ENCODE peak calls at places on chromosome 20, in seven cellular contexts. Z is A549, J is stomach, I is esophagus muscularis mucosa, R is ovary, X is SK-N-SH, T is suprapubic skin. S is an unnamed sample.
A peak's percentile ranks its signal among the peaks of the same experiment; 100 is the strongest.

GRCh38 chr20:62892348-62893304 is 31.0 kb upstream of the TCFL5 start:
- DNase-seq in Z (no peak), J (no peak), I (no peak), R (no peak), X (no peak), T (no peak), S (no peak)

GRCh38 chr20:39195495-39196129 is 233.5 kb downstream of the DHX35 start:
- DNase-seq in Z (no peak), J (no peak), I (no peak), R (no peak), X (peak; percentile 44), T (no peak), S (no peak)

GRCh38 chr20:38950254-38950653 is 11.9 kb upstream of the DHX35 start:
- DNase-seq in Z (no peak), J (no peak), I (no peak), R (no peak), X (no peak), T (no peak), S (no peak)

GRCh38 chr20:6295026-6295425 is 172.2 kb upstream of the FERMT1 start:
- DNase-seq in Z (no peak), J (no peak), I (no peak), R (no peak), X (no peak), T (no peak), S (no peak)

GRCh38 chr20:20237093-20237959 is 130.6 kb upstream of the INSM1 start:
- DNase-seq in Z (peak; percentile 76), J (peak; percentile 36), I (peak; percentile 91), R (no peak), X (peak; percentile 71), T (no peak), S (peak; percentile 46)

GRCh38 chr20:16400249-16400648 is 173.0 kb downstream of the KIF16B start:
- DNase-seq in Z (no peak), J (no peak), I (peak; percentile 10), R (no peak), X (no peak), T (no peak), S (no peak)

GRCh38 chr20:8127553-8128255 is 4.4 kb upstream of the PLCB1 start:
- DNase-seq in Z (no peak), J (no peak), I (no peak), R (no peak), X (no peak), T (no peak), S (no peak)

GRCh38 chr20:7161690-7162089 is 394.2 kb downstream of the BMP2 start:
- DNase-seq in Z (no peak), J (no peak), I (no peak), R (no peak), X (peak; percentile 11), T (no peak), S (peak; percentile 10)

GRCh38 chr20:61120595-61121515 is 131.2 kb upstream of the CDH4 start:
- DNase-seq in Z (no peak), J (no peak), I (no peak), R (no peak), X (no peak), T (no peak), S (no peak)

GRCh38 chr20:1631309-1632227 is 11.8 kb upstream of the SIRPB1 start:
- DNase-seq in Z (no peak), J (no peak), I (peak; percentile 90), R (no peak), X (no peak), T (no peak), S (no peak)
- H3K27ac ChIP-seq in Z (no peak overlapping the region), J (no peak overlapping the region), I (no peak overlapping the region), R (no peak overlapping the region), X (no peak overlapping the region), T (no peak overlapping the region), S (no peak overlapping the region)

DNA sequence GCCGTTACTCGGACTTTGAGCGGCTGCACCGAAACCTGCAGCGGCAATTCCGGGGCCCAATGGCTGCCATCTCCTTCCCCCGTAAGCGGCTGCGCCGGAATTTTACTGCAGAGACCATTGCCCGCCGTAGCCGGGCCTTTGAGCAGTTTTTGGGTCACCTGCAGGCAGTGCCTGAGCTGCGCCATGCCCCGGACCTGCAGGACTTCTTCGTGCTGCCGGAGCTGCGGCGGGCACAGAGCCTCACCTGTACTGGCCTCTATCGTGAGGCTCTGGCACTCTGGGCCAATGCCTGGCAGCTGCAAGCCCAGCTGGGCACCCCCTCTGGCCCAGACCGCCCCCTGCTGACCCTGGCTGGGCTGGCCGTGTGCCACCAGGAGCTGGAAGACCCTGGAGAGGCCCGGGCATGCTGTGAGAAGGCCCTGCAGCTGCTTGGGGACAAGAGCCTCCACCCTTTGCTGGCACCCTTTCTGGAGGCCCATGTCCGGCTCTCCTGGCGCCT is 7.2 kb downstream of the SNX21 start:
- DNase-seq in Z (no peak), J (no peak), I (no peak), R (no peak), X (no peak), T (no peak), S (no peak)
- TF ChIP-seq EP300 in Z (no peak), J (no peak), I (no peak), R (no peak), X (no peak), T (no peak), S (no peak)

GRCh38 chr20:32997431-32997830 is 6.8 kb downstream of the SUN5 start:
- DNase-seq in Z (no peak), J (no peak), I (no peak), R (no peak), X (no peak), T (no peak), S (no peak)

GRCh38 chr20:32993484-32994050 is 10.7 kb downstream of the SUN5 start:
- DNase-seq in Z (no peak), J (no peak), I (no peak), R (no peak), X (no peak), T (no peak), S (no peak)

GRCh38 chr20:32992015-32992641 is 12.1 kb downstream of the SUN5 start:
- DNase-seq in Z (no peak), J (no peak), I (no peak), R (no peak), X (no peak), T (no peak), S (no peak)

GRCh38 chr20:32999603-33000250 is 4.5 kb downstream of the SUN5 start:
- DNase-seq in Z (no peak), J (no peak), I (no peak), R (no peak), X (no peak), T (no peak), S (no peak)

GRCh38 chr20:32995802-32996201 is 8.4 kb downstream of the SUN5 start:
- DNase-seq in Z (no peak), J (no peak), I (no peak), R (no peak), X (no peak), T (no peak), S (no peak)
- TF ChIP-seq CTCF in Z (no peak), J (no peak), I (no peak), R (no peak), X (no peak), T (no peak), S (no peak)

GRCh38 chr20:50802289-50802688 is 7.4 kb downstream of the BCAS4 start:
- DNase-seq in Z (no peak), J (no peak), I (no peak), R (no peak), X (no peak), T (no peak), S (no peak)

GRCh38 chr20:50801747-50802125 is 6.9 kb downstream of the BCAS4 start:
- DNase-seq in Z (no peak), J (no peak), I (no peak), R (no peak), X (no peak), T (no peak), S (no peak)

GRCh38 chr20:50806126-50806768 is 11.4 kb downstream of the BCAS4 start:
- DNase-seq in Z (no peak), J (no peak), I (no peak), R (no peak), X (no peak), T (no peak), S (no peak)

GRCh38 chr20:50805349-50805684 is 10.5 kb downstream of the BCAS4 start:
- DNase-seq in Z (no peak), J (no peak), I (no peak), R (no peak), X (no peak), T (no peak), S (no peak)

GRCh38 chr20:50804453-50805348 is 9.8 kb downstream of the BCAS4 start:
- DNase-seq in Z (no peak), J (no peak), I (no peak), R (no peak), X (no peak), T (no peak), S (no peak)
- H3K27ac ChIP-seq in Z (no peak overlapping the region), J (no peak overlapping the region), I (no peak overlapping the region), R (no peak overlapping the region), X (no peak overlapping the region), T (no peak overlapping the region), S (no peak overlapping the region)

DNA sequence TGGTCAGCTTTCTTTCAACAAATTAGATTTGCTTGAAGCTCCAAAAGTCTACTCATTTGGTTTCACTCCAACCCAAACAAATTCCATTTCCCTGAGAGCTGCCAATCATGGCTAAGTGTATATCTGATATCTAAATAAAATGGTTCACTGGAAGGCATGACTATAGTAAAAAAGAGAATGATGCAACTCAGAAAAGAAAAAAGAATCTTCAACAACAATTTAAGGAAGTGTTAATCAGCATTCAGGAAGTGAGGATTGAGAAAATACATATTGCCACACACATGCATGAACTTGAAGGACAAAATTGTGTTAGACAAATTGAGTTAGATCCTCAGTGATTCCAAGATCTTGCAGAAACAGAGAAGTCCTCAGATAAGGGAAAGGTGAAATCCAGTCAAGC is 972.9 kb upstream of the FLRT3 start:
- DNase-seq in Z (no peak), J (no peak), I (no peak), R (no peak), X (no peak), T (no peak), S (no peak)
- TF ChIP-seq EP300 in Z (no peak), J (no peak), I (no peak), R (no peak), X (no peak), T (no peak), S (no peak)

GRCh38 chr20:51318058-51318960 is 224.2 kb downstream of the NFATC2 start:
- DNase-seq in Z (peak; percentile 32), J (peak; percentile 60), I (no peak), R (no peak), X (peak; percentile 78), T (no peak), S (peak; percentile 84)
- TF ChIP-seq CTCF in Z (peak; percentile 43), J (peak; percentile 40), I (peak; percentile 4), R (no peak), X (peak; percentile 60), T (peak; percentile 28), S (peak; percentile 63)

S was measured in transverse colon.